ENCODE peak calls at places on chromosomes 2 and 18, in five cellular contexts. D, H, C, M and L are unnamed samples.

GRCh38 chr2:168466834-168467565 is 10.9 kb downstream of the CERS6 start:
- DNase-seq in H (no peak), C (no peak), M (no peak), D (no peak), L (no peak)

GRCh38 chr2:8481463-8482009 is 200.3 kb upstream of the ID2 start:
- DNase-seq in H (no peak), D (no peak), M (no peak), C (no peak), L (no peak)

GRCh38 chr2:36539631-36540030 is 58.3 kb downstream of the FEZ2 start:
- DNase-seq in H (no peak), C (no peak), M (no peak), D (no peak), L (no peak)

GRCh38 chr2:233764264-233764663 is 4.2 kb downstream of the UGT1A1 start:
- DNase-seq in C (no peak), H (no peak), D (no peak), M (peak; percentile 37), L (peak; percentile 61)

GRCh38 chr2:76749858-76750257 is 772.3 kb downstream of the LRRTM4 start:
- DNase-seq in D (no peak), M (no peak), C (no peak), H (no peak), L (no peak)

GRCh38 chr2:186306754-186307153 is 179.3 kb upstream of the ZC3H15 start:
- DNase-seq in M (no peak), H (no peak), D (no peak), C (no peak), L (no peak)

GRCh38 chr2:168233726-168234406 is 13.5 kb downstream of the STK39 start:
- DNase-seq in H (no peak), D (no peak), C (no peak), M (no peak), L (no peak)

GRCh38 chr2:5782103-5782502 is 89.9 kb downstream of the SOX11 start:
- DNase-seq in M (no peak), C (no peak), H (no peak), D (no peak), L (no peak)

GRCh38 chr18:63043516-63043915 is 276.1 kb downstream of the BCL2 start:
- DNase-seq in H (no peak), C (no peak), D (no peak), M (no peak), L (peak; percentile 33)

GRCh38 chr18:74861154-74861553 is 263.5 kb downstream of the ZNF407 start:
- DNase-seq in H (no peak), D (no peak), M (no peak), C (no peak), L (peak; percentile 66)

GRCh38 chr2:37149626-37150322 is 7.0 kb downstream of the EIF2AK2 start:
- DNase-seq in C (no peak), H (no peak), M (no peak), D (no peak), L (no peak)

GRCh38 chr2:158024288-158024898 is 77.3 kb upstream of the UPP2 start:
- DNase-seq in C (peak; percentile 33), D (peak; percentile 22), M (peak; percentile 34), H (peak; percentile 25), L (peak; percentile 33)

GRCh38 chr2:45675130-45675812 is 23.8 kb downstream of the PRKCE start:
- DNase-seq in D (peak; percentile 44), C (no peak), H (no peak), M (no peak), L (no peak)

GRCh38 chr2:128867327-128867726 is 548.7 kb upstream of the HS6ST1 start:
- DNase-seq in D (no peak), H (no peak), C (no peak), M (no peak), L (no peak)

GRCh38 chr2:79713131-79713785 is 200.4 kb downstream of the CTNNA2 start:
- DNase-seq in H (no peak), C (no peak), D (no peak), M (no peak), L (no peak)

GRCh38 chr2:54899576-54900200 is 150.6 kb downstream of the RTN4 start:
- DNase-seq in C (no peak), H (no peak), D (no peak), M (peak; percentile 16), L (peak; percentile 43)

GRCh38 chr2:1403565-1403964 is 9.7 kb upstream of the TPO start:
- DNase-seq in M (no peak), H (no peak), D (no peak), C (no peak), L (no peak)

GRCh38 chr2:70988151-70988550 is 6.5 kb downstream of the TEX261 start:
- DNase-seq in C (no peak), M (no peak), H (no peak), D (peak; percentile 11), L (no peak)

GRCh38 chr18:45336431-45336830 is 278.8 kb upstream of the SLC14A2 start:
- DNase-seq in C (no peak), H (no peak), M (no peak), D (no peak), L (no peak)

GRCh38 chr18:45248240-45248903 is 366.9 kb upstream of the SLC14A2 start:
- DNase-seq in C (no peak), H (no peak), M (peak; percentile 50), D (no peak), L (peak; percentile 69)

GRCh38 chr2:33436083-33436482 is 40.4 kb upstream of the RASGRP3 start:
- DNase-seq in C (no peak), D (no peak), M (peak; percentile 62), H (no peak), L (no peak)

GRCh38 chr2:72917875-72918660 is 749 bp downstream of the EMX1 start:
- DNase-seq in H (no peak), M (no peak), C (no peak), D (no peak), L (no peak)

GRCh38 chr2:1661891-1662605 is 82.3 kb downstream of the PXDN start:
- DNase-seq in H (no peak), D (no peak), M (no peak), C (no peak), L (no peak)

GRCh38 chr2:67666386-67667053 is 269.4 kb downstream of the ETAA1 start:
- DNase-seq in M (no peak), D (no peak), H (no peak), C (no peak), L (no peak)

GRCh38 chr2:63049291-63050185 is 1.1 kb upstream of the OTX1 start:
- DNase-seq in H (no peak), M (peak; percentile 25), D (no peak), C (no peak), L (no peak)

GRCh38 chr18:8798996-8799395 is 93.6 kb downstream of the MTCL1 start:
- DNase-seq in C (no peak), H (no peak), D (no peak), M (no peak), L (no peak)
- H3K27ac ChIP-seq in C (no peak overlapping the region), H (no peak overlapping the region), D (no peak overlapping the region), M (peak overlapping the region; percentile 100), L (no peak overlapping the region)

GRCh38 chr2:121486191-121486590 is 44.5 kb upstream of the RNU4ATAC start:
- DNase-seq in C (no peak), M (no peak), H (no peak), D (no peak), L (no peak)
- H3K27ac ChIP-seq in C (no peak overlapping the region), M (no peak overlapping the region), H (no peak overlapping the region), D (peak overlapping the region; percentile 63), L (no peak overlapping the region)

DNA sequence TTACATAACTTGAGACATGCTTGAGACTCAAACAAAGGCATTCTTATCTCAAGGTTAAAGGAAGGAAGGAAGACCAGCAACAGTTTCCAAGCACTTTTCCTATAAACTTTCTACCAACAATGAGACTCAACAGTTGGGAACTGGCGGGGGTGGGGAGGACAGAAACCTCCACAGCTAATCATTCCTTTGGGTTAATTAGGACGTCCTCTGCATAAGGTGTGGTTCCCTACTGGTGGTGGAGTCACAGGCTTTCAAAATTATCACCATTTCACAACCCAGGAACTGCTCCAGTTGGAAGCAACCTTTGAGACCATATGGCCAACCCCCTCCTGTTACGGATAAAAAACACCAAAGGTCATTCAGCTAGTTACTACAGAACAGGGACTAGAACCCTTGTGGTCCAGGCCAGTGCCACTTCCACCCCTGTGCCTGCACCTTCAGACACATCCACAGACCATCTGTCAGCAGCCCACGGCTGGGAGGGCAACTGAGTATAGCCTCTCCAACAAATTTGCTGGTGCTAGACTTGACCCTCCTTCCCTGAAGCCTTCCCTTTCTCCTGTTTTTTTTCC is 30.1 kb upstream of the ATL2 start:
- DNase-seq in M (no peak), D (peak; percentile 44), C (no peak), H (no peak), L (no peak)
- H3K27ac ChIP-seq in M (no peak overlapping the region), D (peak overlapping the region; percentile 93), C (no peak overlapping the region), H (no peak overlapping the region), L (no peak overlapping the region)

DNA sequence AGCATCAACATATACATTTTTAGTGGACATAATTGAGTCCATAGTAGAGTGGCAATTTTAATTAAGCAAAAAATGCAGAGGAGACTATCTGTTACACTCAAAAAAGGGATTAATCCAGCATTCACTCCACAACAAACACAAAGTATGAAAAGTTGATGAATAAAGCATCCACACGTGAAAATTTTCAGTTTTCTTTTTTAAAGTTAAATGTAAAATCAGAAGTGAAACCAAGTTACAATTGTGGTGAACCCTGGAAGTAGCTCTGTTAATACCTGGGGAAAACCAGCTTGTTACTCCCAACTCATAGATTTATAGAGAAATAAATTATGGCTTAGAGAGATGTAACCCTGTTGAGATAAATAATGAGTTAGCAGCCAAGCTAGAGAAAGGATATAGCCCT is 807.8 kb downstream of the TRIB2 start:
- DNase-seq in C (no peak), M (no peak), H (no peak), D (no peak), L (no peak)
- H3K27ac ChIP-seq in C (no peak overlapping the region), M (no peak overlapping the region), H (no peak overlapping the region), D (no peak overlapping the region), L (no peak overlapping the region)